ENCODE peak calls at places on chromosomes 6 and 20, in ten cellular contexts. D is dorsolateral prefrontal cortex, J is nephron progenitor cell, G is osteocyte, A is astrocyte of the spinal cord, Q is IMR-90, V is ovary, M is WERI-Rb-1, I is sigmoid colon, F is GM20000. W is an unnamed sample.
A peak's percentile ranks its signal among the peaks of the same experiment; 100 is the strongest.

GRCh38 chr20:13349240-13349604 is 128.1 kb downstream of the ISM1 start:
- DNase-seq in Q (peak; percentile 46), F (no peak), I (no peak), J (no peak), G (no peak), D (no peak), A (no peak), M (no peak), V (no peak), W (no peak)

GRCh38 chr20:63653041-63653973 is at the start of gene STMN3:
- DNase-seq in J (peak; percentile 97), D (peak; percentile 89), F (peak; percentile 87), A (peak; percentile 95), M (peak; percentile 97), Q (peak; percentile 88), V (peak; percentile 93), G (peak; percentile 96), I (peak; percentile 96), W (peak; percentile 87)

GRCh38 chr6:2765896-2766766 is 938 bp downstream of the WRNIP1 start:
- DNase-seq in I (peak; percentile 76), D (no peak), Q (peak; percentile 30), V (peak; percentile 37), G (no peak), F (peak; percentile 85), J (peak; percentile 71), A (peak; percentile 42), M (peak; percentile 81), W (peak; percentile 68)

GRCh38 chr20:46701556-46701955 is 7.9 kb upstream of the SLC2A10 start:
- DNase-seq in F (no peak), J (no peak), D (no peak), G (no peak), I (no peak), Q (no peak), M (no peak), A (no peak), V (no peak), W (no peak)

GRCh38 chr20:49803418-49803817 is 9.2 kb upstream of the SLC9A8 start:
- DNase-seq in I (no peak), G (no peak), J (no peak), D (no peak), V (no peak), Q (no peak), M (no peak), A (no peak), F (no peak), W (no peak)

GRCh38 chr6:145886228-145886956 is 71.8 kb upstream of the FBXO30 start:
- DNase-seq in J (no peak), Q (peak; percentile 88), I (no peak), D (no peak), F (no peak), A (peak; percentile 50), M (no peak), V (no peak), G (no peak), W (no peak)

GRCh38 chr6:165963750-165964149 is 203.9 kb downstream of the TBXT start:
- DNase-seq in J (no peak), G (no peak), F (no peak), Q (no peak), V (no peak), I (no peak), M (no peak), A (no peak), D (no peak), W (no peak)

GRCh38 chr6:35737413-35738211 is 780 bp downstream of the ARMC12 start:
- DNase-seq in V (no peak), D (no peak), G (no peak), M (peak; percentile 48), I (no peak), J (no peak), A (peak; percentile 83), F (peak; percentile 73), Q (peak; percentile 87), W (no peak)

GRCh38 chr6:48476257-48476656 is 365.3 kb upstream of the PTCHD4 start:
- DNase-seq in A (peak; percentile 16), G (no peak), F (no peak), I (no peak), J (no peak), D (no peak), Q (peak; percentile 30), M (peak; percentile 58), V (no peak), W (no peak)

GRCh38 chr6:33576668-33577067 is 3.4 kb downstream of the BAK1 start:
- DNase-seq in I (no peak), D (no peak), V (no peak), F (no peak), G (no peak), J (no peak), A (no peak), M (no peak), Q (no peak), W (no peak)

GRCh38 chr6:111764238-111765182 is 108.7 kb downstream of the FYN start:
- DNase-seq in I (no peak), G (no peak), J (peak; percentile 12), F (peak; percentile 70), D (no peak), A (peak; percentile 73), V (no peak), M (no peak), Q (no peak), W (no peak)

GRCh38 chr6:453152-453551 is 61.6 kb downstream of the IRF4 start:
- DNase-seq in Q (no peak), M (no peak), F (no peak), I (peak; percentile 78), J (no peak), A (no peak), D (peak; percentile 78), V (no peak), G (no peak), W (peak; percentile 68)

GRCh38 chr6:151240861-151241642 is 1.3 kb downstream of the AKAP12 start:
- DNase-seq in I (peak; percentile 88), A (peak; percentile 83), J (peak; percentile 65), D (peak; percentile 71), V (peak; percentile 60), F (peak; percentile 32), Q (peak; percentile 73), G (peak; percentile 85), M (peak; percentile 46), W (peak; percentile 41)

GRCh38 chr20:48603116-48603818 is 224.5 kb downstream of the PREX1 start:
- DNase-seq in D (no peak), Q (no peak), V (no peak), J (peak; percentile 63), A (no peak), I (peak; percentile 50), F (no peak), M (peak; percentile 96), G (no peak), W (no peak)

GRCh38 chr6:80282913-80283554 is 176.6 kb downstream of the BCKDHB start:
- DNase-seq in D (no peak), F (no peak), V (no peak), A (no peak), I (no peak), G (no peak), M (no peak), Q (no peak), J (no peak), W (no peak)

DNA sequence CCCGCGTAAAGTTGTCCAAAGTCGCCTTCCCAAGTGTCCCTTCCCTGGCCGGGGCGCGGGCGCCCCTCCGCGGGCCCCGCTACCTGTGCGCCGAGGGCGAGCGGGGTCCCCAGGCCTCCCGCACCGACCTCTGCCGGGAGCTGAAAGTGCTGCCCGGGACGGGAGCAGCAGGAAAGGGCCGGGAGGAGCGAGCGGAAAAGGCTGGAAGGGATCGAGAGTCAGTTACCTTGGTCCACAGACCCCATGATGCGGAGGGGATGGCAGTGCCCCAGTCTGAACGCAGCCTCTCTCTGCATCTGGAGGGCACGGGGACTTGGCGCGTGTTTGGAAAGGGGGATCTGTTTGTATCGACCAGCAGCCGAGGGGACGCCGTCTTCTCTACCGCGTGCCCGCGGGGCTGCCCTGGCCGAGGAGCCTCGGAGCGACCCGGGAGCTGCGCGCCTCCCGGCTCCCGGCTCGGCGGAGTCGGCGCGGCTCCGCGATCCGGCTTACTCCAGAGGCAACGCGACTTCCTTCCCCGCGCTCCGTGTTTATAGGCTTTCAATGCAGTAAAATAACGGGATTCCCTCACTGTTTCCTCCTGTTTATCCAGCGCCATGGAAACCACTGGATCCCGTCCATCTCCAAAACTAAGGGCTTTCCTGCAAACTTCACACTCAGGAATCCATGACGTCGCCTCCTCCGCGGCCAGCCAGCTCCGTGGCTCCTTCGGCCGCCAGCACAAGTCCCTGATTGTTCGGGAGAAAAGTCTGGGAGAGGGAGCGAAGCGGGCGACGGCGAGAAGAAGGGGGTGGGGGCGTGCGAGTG is 20.0 kb upstream of the NFATC2 start:
- DNase-seq in Q (peak; percentile 95), I (peak; percentile 94), A (peak; percentile 97), M (no peak), V (peak; percentile 85), D (no peak), F (peak; percentile 50), J (peak; percentile 71), G (peak; percentile 90), W (peak; percentile 83)
- TF ChIP-seq CTCF in Q (peak; percentile 16), I (no peak), A (no peak), M (no peak), V (no peak), D (no peak), F (no peak), J (no peak), G (peak; percentile 38), W (no peak)

GRCh38 chr20:17648782-17649730 is 33.0 kb downstream of the RRBP1 start:
- DNase-seq in G (no peak), I (peak; percentile 56), Q (no peak), F (peak; percentile 64), M (peak; percentile 65), V (no peak), A (peak; percentile 22), D (no peak), J (no peak), W (no peak)
- TF ChIP-seq CTCF in G (peak; percentile 57), I (peak; percentile 20), Q (peak; percentile 18), F (no peak), M (peak; percentile 73), V (no peak), A (peak; percentile 53), D (peak; percentile 44), J (peak; percentile 27), W (no peak)

DNA sequence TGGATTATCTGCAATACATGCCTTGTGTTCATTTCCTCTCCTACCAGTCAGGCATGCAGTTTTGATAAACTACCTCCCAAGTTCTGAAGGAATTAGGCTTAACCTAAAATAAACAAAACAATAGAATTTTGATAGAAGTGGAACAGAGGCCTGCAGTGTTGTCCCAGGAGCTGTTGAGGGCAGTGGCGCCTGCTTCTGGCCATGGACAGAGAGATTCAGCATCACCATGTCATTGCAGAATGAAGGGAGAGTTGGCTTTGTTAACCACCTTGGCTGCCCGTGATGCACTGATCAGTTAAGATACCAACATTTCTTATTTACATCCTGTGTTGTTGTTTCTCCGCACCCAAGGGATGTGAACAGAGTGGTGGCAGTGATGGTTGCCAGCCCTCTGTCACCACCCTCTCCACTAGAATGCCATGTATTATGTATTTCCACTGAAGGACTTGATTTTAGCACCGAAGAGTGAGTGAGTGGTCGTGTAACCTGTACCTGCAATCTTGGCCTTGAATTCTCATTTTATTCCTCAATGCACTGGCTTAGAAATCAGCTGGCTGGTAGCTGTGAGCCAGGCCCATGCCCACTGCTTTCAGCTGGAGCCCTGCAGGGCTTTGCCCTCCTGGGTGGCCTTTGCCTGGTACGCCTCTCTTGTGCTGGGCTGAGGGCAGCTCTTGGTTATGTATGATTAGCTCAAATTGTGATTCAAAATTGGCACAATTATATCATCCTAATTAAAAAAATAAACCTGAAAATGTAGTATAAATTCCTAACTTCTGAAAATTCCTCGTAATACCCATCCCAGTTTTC is 56.5 kb downstream of the SHLD1 start:
- DNase-seq in I (no peak), J (no peak), F (no peak), V (no peak), D (no peak), M (no peak), A (no peak), Q (no peak), G (peak; percentile 48), W (no peak)
- TF ChIP-seq CTCF in I (no peak), J (no peak), F (no peak), V (no peak), D (no peak), M (peak; percentile 53), A (peak; percentile 28), Q (no peak), G (no peak), W (no peak)

GRCh38 chr20:51378171-51378928 is 164.2 kb downstream of the NFATC2 start:
- DNase-seq in M (no peak), F (no peak), D (no peak), I (peak; percentile 45), J (no peak), Q (no peak), V (no peak), G (no peak), A (no peak), W (no peak)
- TF ChIP-seq CTCF in M (peak; percentile 24), F (no peak), D (no peak), I (no peak), J (no peak), Q (peak; percentile 24), V (no peak), G (no peak), A (peak; percentile 27), W (no peak)